ENCODE peak calls at places on chromosomes 7 and 10, in six cellular contexts. X, W, I, L, M and K are unnamed samples.

GRCh38 chr7:108440613-108441012 is 15.6 kb downstream of the NRCAM start:
- DNase-seq in X (no peak), W (no peak), M (no peak), I (no peak), L (no peak), K (no peak)

GRCh38 chr7:69659964-69660363 is 61.7 kb downstream of the AUTS2 start:
- DNase-seq in M (no peak), I (no peak), L (no peak), W (no peak), X (peak; percentile 63), K (no peak)

GRCh38 chr7:80781561-80781979 is 137.3 kb downstream of the SEMA3C start:
- DNase-seq in W (no peak), X (peak; percentile 17), M (peak; percentile 26), L (peak; percentile 22), I (no peak), K (no peak)

GRCh38 chr10:29650552-29650944 is 15.8 kb upstream of the SVIL start:
- DNase-seq in I (no peak), L (no peak), W (no peak), M (no peak), X (no peak), K (no peak)

GRCh38 chr10:26887611-26888215 is 27.0 kb upstream of the ABI1 start:
- DNase-seq in M (no peak), L (no peak), X (no peak), I (no peak), W (no peak), K (no peak)

GRCh38 chr7:4842302-4843064 is 19.3 kb downstream of the PAPOLB start:
- DNase-seq in I (no peak), W (no peak), M (no peak), X (no peak), L (no peak), K (peak; percentile 57)

GRCh38 chr7:108014200-108014599 is 11.2 kb upstream of the LAMB1 start:
- DNase-seq in M (no peak), X (no peak), L (no peak), W (no peak), I (no peak), K (no peak)

GRCh38 chr10:127309609-127310008 is 113.2 kb upstream of the INSYN2A start:
- DNase-seq in X (no peak), L (no peak), I (no peak), W (no peak), M (peak; percentile 1), K (no peak)

GRCh38 chr7:37756797-37757551 is 73.4 kb downstream of the GPR141 start:
- DNase-seq in I (no peak), W (no peak), L (no peak), M (no peak), X (no peak), K (no peak)

GRCh38 chr7:151280388-151281019 is 32.0 kb upstream of the SMARCD3 start:
- DNase-seq in L (no peak), M (no peak), W (no peak), I (no peak), X (no peak), K (no peak)

GRCh38 chr10:71957546-71958275 is 6.5 kb upstream of the CHST3 start:
- DNase-seq in X (no peak), M (no peak), L (no peak), I (no peak), W (no peak), K (no peak)
- TF ChIP-seq CTCF in X (peak; percentile 26), M (peak; percentile 19), L (no peak), I (no peak), W (peak; percentile 32), K (no peak)

GRCh38 chr10:804787-805634 is 115.5 kb upstream of the DIP2C start:
- DNase-seq in W (no peak), I (no peak), X (no peak), M (no peak), L (no peak), K (no peak)

GRCh38 chr10:805635-806305 is 116.3 kb upstream of the DIP2C start:
- DNase-seq in M (no peak), I (no peak), L (no peak), W (no peak), X (no peak), K (no peak)

GRCh38 chr10:803041-803741 is 113.7 kb upstream of the DIP2C start:
- DNase-seq in W (no peak), L (no peak), M (no peak), I (no peak), X (no peak), K (no peak)

GRCh38 chr10:802506-802905 is 113.0 kb upstream of the DIP2C start:
- DNase-seq in I (no peak), M (no peak), X (no peak), L (no peak), W (no peak), K (no peak)

GRCh38 chr10:804191-804781 is 114.8 kb upstream of the DIP2C start:
- DNase-seq in L (no peak), W (no peak), X (no peak), M (no peak), I (no peak), K (no peak)
- H3K27ac ChIP-seq in L (no peak overlapping the region), W (no peak overlapping the region), X (no peak overlapping the region), M (no peak overlapping the region), I (no peak overlapping the region), K (no peak overlapping the region)

DNA sequence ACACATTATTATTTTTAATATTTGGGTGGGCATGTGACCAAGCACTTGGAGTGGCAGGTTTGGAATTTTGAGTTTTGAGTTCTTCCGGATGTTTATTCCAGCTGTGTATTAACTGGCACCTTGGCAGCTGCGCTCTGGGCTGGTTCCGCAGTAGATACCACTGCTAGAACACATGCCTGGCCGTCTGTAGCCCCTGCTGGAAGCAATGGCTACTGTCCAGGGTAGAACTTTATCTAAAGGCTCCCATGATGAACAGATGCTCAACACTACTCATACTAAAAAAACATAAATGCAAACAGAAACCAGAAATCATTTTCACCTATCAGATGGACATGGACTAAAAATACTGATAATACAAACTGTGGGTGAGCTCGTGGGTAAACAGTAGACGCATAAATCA is 19.4 kb upstream of the SH3PXD2A start:
- DNase-seq in M (no peak), L (no peak), W (no peak), X (no peak), I (no peak), K (no peak)
- TF ChIP-seq CTCF in M (peak; percentile 36), L (no peak), W (no peak), X (no peak), I (no peak), K (peak; percentile 10)

DNA sequence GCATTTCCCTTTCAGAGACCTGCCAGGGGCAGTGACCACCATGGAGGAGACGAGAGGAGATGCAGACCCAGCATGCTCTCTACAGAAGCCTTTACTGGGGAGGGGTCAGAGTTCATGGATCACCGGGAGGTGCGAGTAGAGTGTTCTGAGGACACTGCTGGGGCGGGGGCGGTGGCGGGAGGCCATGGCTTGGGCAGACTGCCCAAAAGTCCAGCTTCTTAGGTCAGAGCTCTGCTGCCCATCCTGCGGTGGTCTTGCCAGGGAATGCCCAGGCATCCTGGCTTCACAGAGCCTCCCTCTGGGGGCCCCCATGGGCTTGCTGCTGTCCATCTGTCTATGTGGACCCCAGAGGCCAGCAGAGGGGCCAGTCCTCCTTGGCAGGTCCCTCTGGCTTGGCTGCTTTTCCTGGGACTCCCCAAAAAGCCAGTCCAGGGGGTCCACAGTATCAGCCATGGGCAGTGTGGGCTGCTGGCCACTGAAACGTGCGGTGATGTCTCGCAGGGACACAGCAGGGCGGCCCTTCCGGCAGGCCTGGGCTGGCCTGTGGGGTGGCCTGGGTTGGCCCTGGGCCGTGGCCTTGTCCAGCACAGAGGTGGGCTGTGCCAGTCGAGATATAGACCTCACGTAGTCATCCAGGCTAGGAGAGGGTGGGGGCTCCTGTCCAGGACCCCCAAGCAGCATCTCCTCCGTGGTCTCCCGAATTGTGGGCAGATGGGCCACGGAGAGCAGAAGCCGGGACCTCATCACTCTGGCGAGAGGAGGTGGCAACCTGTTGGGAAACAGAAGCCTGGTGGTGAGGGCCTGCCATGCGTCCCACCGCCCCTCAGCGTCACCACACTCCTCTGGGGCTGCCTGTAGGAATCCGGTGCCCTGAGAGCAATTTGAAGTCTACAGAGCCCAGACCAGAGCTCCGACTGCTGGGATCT is 1.1 kb downstream of the DEPP1 start:
- DNase-seq in X (no peak), W (no peak), I (no peak), L (peak; percentile 20), M (no peak), K (no peak)
- H3K27ac ChIP-seq in X (no peak overlapping the region), W (no peak overlapping the region), I (peak overlapping the region; percentile 80), L (peak overlapping the region; percentile 87), M (peak overlapping the region; percentile 11), K (peak overlapping the region; percentile 94)

GRCh38 chr7:28955723-28956607 is 2.2 kb downstream of the TRIL start:
- DNase-seq in L (peak; percentile 88), W (no peak), I (peak; percentile 90), M (no peak), X (peak; percentile 90), K (peak; percentile 90)
- TF ChIP-seq CTCF in L (peak; percentile 90), W (no peak), I (peak; percentile 39), M (peak; percentile 46), X (peak; percentile 65), K (peak; percentile 89)

DNA sequence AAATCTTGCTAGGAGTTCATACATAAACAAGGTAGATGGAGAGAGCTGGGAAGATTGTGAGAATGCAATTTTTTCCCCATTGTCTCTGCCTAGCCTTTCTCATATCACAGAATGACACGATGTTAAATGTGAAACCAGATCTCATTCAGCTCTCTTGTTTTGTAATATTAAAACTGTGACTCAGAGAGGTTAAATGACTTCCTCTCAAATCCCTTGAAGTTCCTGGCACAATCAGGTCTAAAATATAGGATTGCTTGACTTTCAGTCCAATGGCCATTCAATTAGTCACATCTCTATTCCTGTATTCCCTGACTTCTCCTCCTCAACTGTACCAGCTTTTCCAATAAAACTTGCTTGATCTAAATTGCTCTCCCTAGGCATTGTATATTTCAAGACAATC is 3.1 kb downstream of the ANKRD22 start:
- DNase-seq in W (no peak), I (no peak), M (no peak), X (no peak), L (no peak), K (no peak)
- H3K27ac ChIP-seq in W (no peak overlapping the region), I (peak overlapping the region; percentile 36), M (no peak overlapping the region), X (no peak overlapping the region), L (no peak overlapping the region), K (no peak overlapping the region)

DNA sequence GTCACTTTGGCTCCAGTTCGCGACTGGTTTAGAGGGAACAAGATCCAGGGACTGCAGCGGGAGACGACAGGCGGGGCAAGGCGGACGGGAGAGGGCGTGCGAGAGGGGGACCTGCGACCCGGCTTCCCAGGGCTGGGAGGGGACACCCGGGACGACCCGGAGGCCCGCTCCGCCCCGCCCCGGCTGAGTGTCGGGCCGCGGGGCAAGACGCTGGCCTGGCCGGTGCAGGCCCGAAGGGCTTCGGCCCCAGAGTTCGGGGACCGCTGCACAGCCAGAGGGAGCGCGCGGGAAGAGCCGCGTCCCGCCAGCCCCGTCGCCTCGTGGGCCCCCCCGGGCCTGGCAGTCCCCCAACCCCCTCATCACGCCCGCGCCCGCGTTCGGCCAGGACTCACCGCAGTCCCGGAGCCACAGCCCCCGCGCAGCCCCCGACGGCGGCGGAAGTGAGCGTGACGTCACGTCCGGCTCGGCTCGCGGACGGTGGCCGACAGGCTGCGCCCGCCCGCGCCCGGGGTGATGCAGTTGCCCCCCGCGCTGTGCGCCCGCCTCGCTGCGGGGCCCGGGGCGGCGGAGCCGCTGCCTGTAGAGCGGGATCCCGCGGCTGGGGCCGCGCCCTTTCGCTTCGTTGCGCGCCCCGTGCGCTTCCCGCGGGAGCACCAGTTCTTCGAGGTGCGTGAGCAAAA is at the start of the genes TUBGCP2 and ZNF511:
- DNase-seq in M (no peak), W (peak; percentile 91), I (peak; percentile 85), L (peak; percentile 89), X (peak; percentile 90), K (peak; percentile 87)
- TF ChIP-seq CTCF in M (no peak), W (no peak), I (no peak), L (no peak), X (no peak), K (no peak)